ENCODE peak calls at places on chromosomes 3 and 15, in four cellular contexts. C is breast epithelium, B is psoas muscle, F is Panc1. M is an unnamed sample.

GRCh38 chr15:87498545-87498944 is 758.0 kb downstream of the NTRK3 start:
- DNase-seq in B (no peak), C (no peak), F (no peak), M (no peak)

GRCh38 chr3:103440539-103441113 is 1005.8 kb downstream of the ZPLD1 start:
- DNase-seq in B (no peak), C (no peak), F (no peak), M (no peak)

GRCh38 chr3:195224156-195224979 is 46.6 kb downstream of the XXYLT1 start:
- DNase-seq in B (peak; percentile 34), C (no peak), F (no peak), M (no peak)

GRCh38 chr3:191440532-191440931 is 20.4 kb upstream of the PYDC2 start:
- DNase-seq in F (no peak), C (no peak), B (no peak), M (no peak)

GRCh38 chr3:18425641-18426403 is 683 bp upstream of the SATB1 start:
- DNase-seq in C (no peak), F (no peak), B (peak; percentile 72), M (peak; percentile 81)

GRCh38 chr15:51736069-51736468 is 1.4 kb downstream of the LYSMD2 start:
- DNase-seq in B (no peak), C (no peak), F (no peak), M (no peak)

GRCh38 chr3:127665586-127665985 is 7.2 kb upstream of the ABTB1 start:
- DNase-seq in F (no peak), B (no peak), C (no peak), M (no peak)

GRCh38 chr15:68224108-68224507 is 5.4 kb downstream of the CLN6 start:
- DNase-seq in C (peak; percentile 1), F (no peak), B (peak; percentile 9), M (no peak)

GRCh38 chr3:141128126-141128777 is 77.1 kb downstream of the SPSB4 start:
- DNase-seq in F (no peak), C (no peak), B (no peak), M (no peak)

GRCh38 chr15:81749667-81750360 is 296.0 kb downstream of the MEX3B start:
- DNase-seq in B (no peak), C (no peak), F (no peak), M (no peak)

GRCh38 chr3:56926513-56927282 is 124.9 kb upstream of the ARHGEF3 start:
- DNase-seq in B (no peak), F (no peak), C (no peak), M (no peak)

GRCh38 chr3:119579366-119580147 is at the start of gene ADPRH:
- DNase-seq in C (peak; percentile 75), B (peak; percentile 94), F (peak; percentile 33), M (peak; percentile 88)

GRCh38 chr3:30260747-30261146 is 345.7 kb upstream of the TGFBR2 start:
- DNase-seq in F (no peak), B (no peak), C (no peak), M (no peak)

GRCh38 chr3:61686228-61686648 is 124.9 kb downstream of the PTPRG start:
- DNase-seq in C (no peak), B (no peak), F (no peak), M (peak; percentile 18)

GRCh38 chr3:146218880-146219866 is 31.7 kb downstream of the PLSCR4 start:
- DNase-seq in C (no peak), B (no peak), F (no peak), M (peak; percentile 27)

GRCh38 chr3:11132861-11133260 is 21.4 kb upstream of the HRH1 start:
- DNase-seq in F (no peak), B (no peak), C (no peak), M (no peak)

GRCh38 chr3:14452676-14453367 is 50.4 kb downstream of the SLC6A6 start:
- DNase-seq in F (no peak), B (peak; percentile 95), C (peak; percentile 90), M (peak; percentile 86)

GRCh38 chr3:85360742-85361387 is 402.1 kb downstream of the CADM2 start:
- DNase-seq in B (no peak), C (no peak), F (peak; percentile 36), M (peak; percentile 22)

GRCh38 chr3:159814161-159814560 is 174.5 kb upstream of the IL12A start:
- DNase-seq in F (no peak), B (no peak), C (no peak), M (no peak)

GRCh38 chr3:147881933-147882332 is 472.8 kb downstream of the ZIC1 start:
- DNase-seq in B (no peak), C (no peak), F (no peak), M (no peak)

GRCh38 chr3:52820741-52821140 is 9.7 kb downstream of the ITIH4 start:
- DNase-seq in B (no peak), F (no peak), C (no peak), M (no peak)

GRCh38 chr15:70324001-70324974 is 226.6 kb upstream of the TLE3 start:
- DNase-seq in C (peak; percentile 82), F (no peak), B (no peak), M (no peak)

GRCh38 chr3:194215392-194215791 is 79.4 kb downstream of the HES1 start:
- DNase-seq in B (no peak), F (no peak), C (no peak), M (no peak)

GRCh38 chr15:48936666-48937065 is 27.1 kb downstream of the SHC4 start:
- DNase-seq in C (no peak), F (no peak), B (no peak), M (no peak)

GRCh38 chr3:195522254-195523023 is 20.7 kb downstream of the PPP1R2 start:
- DNase-seq in F (no peak), C (no peak), B (no peak), M (no peak)

GRCh38 chr15:50906954-50907865 is 1.3 kb upstream of the AP4E1 start:
- DNase-seq in F (no peak), C (no peak), B (no peak), M (no peak)

GRCh38 chr15:29631076-29632070 is 190.9 kb downstream of the TJP1 start:
- DNase-seq in B (no peak), F (no peak), C (no peak), M (peak; percentile 92)

GRCh38 chr3:149494759-149495580 is 20.5 kb downstream of the TM4SF4 start:
- DNase-seq in C (no peak), B (no peak), F (no peak), M (no peak)

GRCh38 chr15:67834249-67834592 is 5.6 kb downstream of the RNU6-1 start:
- DNase-seq in B (no peak), F (no peak), C (no peak), M (no peak)

GRCh38 chr15:83446904-83447708 is at the start of gene SH3GL3:
- DNase-seq in C (peak; percentile 76), F (no peak), B (peak; percentile 84), M (peak; percentile 78)

GRCh38 chr3:98041350-98041749 is 6.2 kb upstream of the GABRR3 start:
- DNase-seq in C (no peak), B (no peak), F (no peak), M (no peak)

DNA sequence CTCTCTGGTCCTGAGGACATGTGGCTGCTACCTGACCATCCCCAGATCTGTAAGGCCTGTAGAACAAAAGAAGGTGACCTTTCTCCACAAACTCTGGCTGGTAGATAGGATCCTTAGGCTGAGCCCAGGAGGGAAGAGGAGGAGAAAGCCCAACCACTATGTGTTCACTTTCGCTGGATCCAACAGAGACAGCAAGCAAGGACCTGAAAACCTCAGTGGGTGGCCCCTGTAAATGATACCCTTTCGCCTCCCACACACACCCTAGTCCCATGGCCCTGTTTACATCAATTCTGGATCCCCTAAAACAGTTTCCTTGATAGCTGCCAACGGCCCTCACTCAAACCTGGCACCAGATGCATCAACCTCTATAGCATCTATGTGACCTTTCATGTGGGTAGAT is 22.4 kb downstream of the CCDC12 start:
- DNase-seq in C (no peak), B (no peak), F (no peak), M (no peak)
- H3K4me1 ChIP-seq in C (peaks cover 4% of the 10 kb centered on the region), B (peaks cover 69% of the 10 kb centered on the region), F (peaks cover 3% of the 10 kb centered on the region), M (peaks cover 65% of the 10 kb centered on the region)

DNA sequence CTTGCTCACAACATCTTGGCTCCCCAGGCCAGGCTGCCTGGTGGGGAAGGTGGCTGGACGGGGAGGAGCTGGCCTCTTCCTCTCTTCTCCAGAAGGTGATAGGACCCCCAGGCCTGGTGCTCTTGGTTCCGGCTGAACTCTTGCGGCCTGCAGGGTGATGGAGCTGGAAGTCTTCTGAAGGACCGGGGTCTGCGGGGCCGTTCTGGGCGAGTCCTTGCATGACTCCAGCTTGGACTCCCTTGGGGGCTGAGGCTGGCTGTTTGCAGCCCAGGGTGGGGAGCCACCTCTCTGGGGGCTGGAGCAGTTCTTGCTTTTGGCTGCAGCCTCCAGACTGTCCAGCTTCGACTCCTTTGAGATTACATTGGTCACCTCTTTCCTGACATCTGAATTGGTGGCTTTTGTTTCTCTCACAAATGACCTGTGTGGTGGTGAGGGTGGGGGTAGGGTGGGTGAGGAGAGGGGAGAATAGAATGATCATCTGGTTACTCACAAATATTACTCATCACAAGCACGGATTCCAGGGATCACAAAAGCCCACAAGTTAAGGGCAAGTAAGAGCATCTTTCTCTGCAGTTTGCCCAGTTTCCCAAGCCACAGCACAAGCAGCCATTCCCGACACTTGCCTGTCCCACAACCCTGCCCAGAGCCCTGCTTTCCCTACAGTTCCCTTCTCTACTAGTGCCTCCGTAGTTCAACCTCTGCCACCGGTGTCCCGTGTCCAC is 149.1 kb upstream of the HACD2 start:
- DNase-seq in B (no peak), C (no peak), F (no peak), M (no peak)
- H3K4me1 ChIP-seq in B (no peaks in the 10 kb centered on the region), C (no peaks in the 10 kb centered on the region), F (peaks cover 2% of the 10 kb centered on the region), M (no peaks in the 10 kb centered on the region)

GRCh38 chr15:88655780-88656488 is 17.1 kb downstream of the ISG20 start:
- DNase-seq in F (no peak), B (no peak), C (no peak), M (no peak)

GRCh38 chr15:88658070-88658965 is 19.5 kb downstream of the ISG20 start:
- DNase-seq in C (no peak), B (no peak), F (no peak), M (no peak)

GRCh38 chr15:88655103-88655553 is 16.3 kb downstream of the ISG20 start:
- DNase-seq in C (no peak), B (no peak), F (no peak), M (no peak)

GRCh38 chr15:88657326-88658069 is 18.7 kb downstream of the ISG20 start:
- DNase-seq in F (no peak), B (no peak), C (no peak), M (peak; percentile 60)

GRCh38 chr15:88656760-88657221 is 18.0 kb downstream of the ISG20 start:
- DNase-seq in C (no peak), F (no peak), B (no peak), M (no peak)
- H3K4me1 ChIP-seq in C (no peaks in the 10 kb centered on the region), F (no peaks in the 10 kb centered on the region), B (no peaks in the 10 kb centered on the region), M (peaks cover 2% of the 10 kb centered on the region)

GRCh38 chr3:82022836-82023235 is 261.4 kb upstream of the GBE1 start:
- DNase-seq in F (no peak), C (no peak), B (no peak), M (no peak)
- H3K4me1 ChIP-seq in F (no peaks in the 10 kb centered on the region), C (no peaks in the 10 kb centered on the region), B (no peaks in the 10 kb centered on the region), M (no peaks in the 10 kb centered on the region)

DNA sequence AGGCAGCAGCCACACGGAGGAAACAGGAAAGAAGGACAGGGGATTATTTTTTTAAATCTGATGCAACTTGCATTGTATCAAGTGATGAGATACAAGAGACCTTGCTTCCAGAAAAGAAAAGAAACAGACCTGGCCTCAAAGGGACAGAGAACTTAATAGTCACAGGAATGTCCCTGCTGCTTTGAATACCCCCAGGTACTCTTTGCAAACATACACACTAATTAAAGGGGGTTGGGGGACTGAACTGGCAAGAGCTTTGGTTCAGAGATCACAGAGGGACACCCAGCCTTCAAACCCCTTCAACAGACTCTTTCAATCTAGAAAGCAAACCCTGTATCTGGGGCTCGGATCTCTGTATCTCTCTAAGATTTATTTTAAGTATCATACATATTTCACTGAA is 18.0 kb downstream of the TNIK start:
- DNase-seq in F (no peak), B (no peak), C (no peak), M (no peak)
- H3K4me1 ChIP-seq in F (no peaks in the 10 kb centered on the region), B (peaks cover 32% of the 10 kb centered on the region), C (no peaks in the 10 kb centered on the region), M (no peaks in the 10 kb centered on the region)

M was measured in pancreas.